ENCODE peak calls at places on chromosomes 1 and 21, in six cellular contexts. V, Z, A, C, H and F are unnamed samples.

GRCh38 chr1:5745776-5746610 is 246.2 kb downstream of the NPHP4 start:
- DNase-seq in H (peak), Z (peak), V (peak), C (peak), A (peak), F (peak)

GRCh38 chr1:65357291-65357960 is 48.1 kb downstream of the DNAJC6 start:
- DNase-seq in C (peak), H (no peak), Z (no peak), A (no peak), V (no peak), F (no peak)

GRCh38 chr21:34630536-34631143 is 15.7 kb upstream of the RCAN1 start:
- DNase-seq in V (no peak), A (no peak), C (peak), Z (peak), H (peak), F (peak)

GRCh38 chr1:21914468-21914867 is 22.6 kb downstream of the HSPG2 start:
- DNase-seq in V (no peak), A (no peak), C (no peak), H (no peak), Z (no peak), F (no peak)

GRCh38 chr1:75502776-75503175 is 108.1 kb downstream of the SLC44A5 start:
- DNase-seq in H (peak), A (no peak), C (no peak), V (no peak), Z (no peak), F (no peak)

GRCh38 chr1:158196461-158196860 is 15.8 kb downstream of the CD1D start:
- DNase-seq in Z (no peak), A (no peak), H (no peak), V (no peak), C (no peak), F (no peak)

GRCh38 chr1:111615874-111616715 is 3.5 kb upstream of the RAP1A start:
- DNase-seq in V (no peak), Z (no peak), A (no peak), H (no peak), C (no peak), F (no peak)

GRCh38 chr1:3671371-3672180 is 19.3 kb downstream of the TP73 start:
- DNase-seq in C (no peak), V (peak), H (no peak), A (peak), Z (no peak), F (no peak)

GRCh38 chr1:42013881-42014470 is 95.3 kb upstream of the HIVEP3 start:
- DNase-seq in V (no peak), H (peak), Z (no peak), A (peak), C (peak), F (no peak)

GRCh38 chr1:5099558-5099957 is 445.1 kb downstream of the AJAP1 start:
- DNase-seq in H (no peak), Z (no peak), V (no peak), A (no peak), C (no peak), F (no peak)

GRCh38 chr1:21573971-21574458 is 64.8 kb downstream of the ALPL start:
- DNase-seq in Z (peak), C (peak), V (peak), H (peak), A (peak), F (peak)

GRCh38 chr1:76302711-76303347 is 228.3 kb downstream of the ST6GALNAC3 start:
- DNase-seq in C (peak), H (no peak), A (no peak), V (no peak), Z (no peak), F (no peak)

GRCh38 chr1:168372307-168372706 is 91.6 kb downstream of the TBX19 start:
- DNase-seq in A (no peak), C (no peak), V (no peak), H (no peak), Z (no peak), F (no peak)

GRCh38 chr1:206911064-206911663 is 10.6 kb downstream of the FCMR start:
- DNase-seq in V (no peak), H (peak), C (peak), A (no peak), Z (peak), F (peak)

GRCh38 chr1:67322442-67322841 is 14.8 kb downstream of the IL12RB2 start:
- DNase-seq in A (no peak), Z (no peak), C (no peak), V (no peak), H (no peak), F (no peak)

GRCh38 chr21:17796037-17796403 is 23.1 kb downstream of the C21orf91 start:
- DNase-seq in A (no peak), H (no peak), Z (no peak), C (no peak), V (no peak), F (no peak)

GRCh38 chr21:45980271-45980670 is 1.3 kb upstream of the COL6A1 start:
- DNase-seq in V (no peak), Z (no peak), C (no peak), A (no peak), H (no peak), F (no peak)

GRCh38 chr1:41580520-41581172 is 96.2 kb upstream of the EDN2 start:
- DNase-seq in Z (no peak), H (no peak), A (no peak), C (no peak), V (no peak), F (no peak)

GRCh38 chr21:17461014-17461413 is 51.8 kb upstream of the CXADR start:
- DNase-seq in C (peak), H (peak), V (no peak), Z (peak), A (peak), F (peak)

GRCh38 chr1:22822371-22822770 is 111.7 kb downstream of the EPHB2 start:
- DNase-seq in Z (no peak), A (no peak), V (no peak), H (no peak), C (no peak), F (no peak)

GRCh38 chr1:232944342-232944741 is 6.1 kb upstream of the NTPCR start:
- DNase-seq in A (no peak), Z (no peak), H (no peak), C (no peak), V (no peak), F (no peak)

GRCh38 chr1:8902765-8903164 is 24.3 kb upstream of the ENO1 start:
- DNase-seq in H (peak), Z (peak), A (no peak), C (peak), V (no peak), F (peak)

GRCh38 chr1:8155528-8156186 is 129.5 kb upstream of the ERRFI1 start:
- DNase-seq in C (peak), H (peak), V (no peak), A (no peak), Z (peak), F (peak)

GRCh38 chr21:26366781-26367180 is 196.2 kb upstream of the APP start:
- DNase-seq in H (no peak), Z (no peak), C (peak), A (no peak), V (no peak), F (peak)

GRCh38 chr1:226222686-226223085 is 778 bp upstream of the MIXL1 start:
- DNase-seq in C (no peak), Z (no peak), A (no peak), H (no peak), V (no peak), F (no peak)

GRCh38 chr1:93338426-93338825 is 7.3 kb upstream of the DR1 start:
- DNase-seq in H (peak), Z (peak), A (no peak), V (no peak), C (peak), F (peak)

GRCh38 chr1:108617008-108617723 is 43.7 kb downstream of the HENMT1 start:
- DNase-seq in A (no peak), C (no peak), H (no peak), Z (no peak), V (no peak), F (no peak)

GRCh38 chr1:84569216-84569615 is 5.0 kb downstream of the CTBS start:
- DNase-seq in V (no peak), C (no peak), A (no peak), Z (no peak), H (no peak), F (no peak)

GRCh38 chr1:171898956-171899355 is 57.7 kb downstream of the DNM3 start:
- DNase-seq in A (no peak), C (no peak), V (no peak), Z (no peak), H (peak), F (no peak)

GRCh38 chr1:91569411-91570104 is 68.9 kb downstream of the CDC7 start:
- DNase-seq in H (peak), V (no peak), C (peak), Z (peak), A (peak), F (peak)

GRCh38 chr1:166840309-166841302 is 1.3 kb downstream of the POGK start:
- DNase-seq in C (peak), A (no peak), H (peak), V (no peak), Z (no peak), F (no peak)

GRCh38 chr1:67013573-67013972 is 40.4 kb downstream of the SLC35D1 start:
- DNase-seq in H (peak), V (no peak), C (peak), Z (no peak), A (no peak), F (peak)

GRCh38 chr1:42692461-42692860 is 10.2 kb downstream of the YBX1 start:
- DNase-seq in C (no peak), V (no peak), Z (no peak), A (no peak), H (no peak), F (no peak)

GRCh38 chr1:89085781-89086180 is 20.8 kb upstream of the GBP1 start:
- DNase-seq in H (peak), C (peak), V (no peak), Z (no peak), A (no peak), F (no peak)

GRCh38 chr1:33025180-33025569 is 11.5 kb downstream of the AK2 start:
- DNase-seq in A (no peak), Z (no peak), H (no peak), C (no peak), V (no peak), F (no peak)

GRCh38 chr1:212930986-212931678 is 19.2 kb upstream of the VASH2 start:
- DNase-seq in A (no peak), V (no peak), H (no peak), C (no peak), Z (peak), F (no peak)

GRCh38 chr21:33943293-33943692 is 27.7 kb upstream of the ATP5PO start:
- DNase-seq in V (no peak), A (no peak), C (no peak), H (no peak), Z (no peak), F (no peak)

GRCh38 chr1:184930232-184930631 is 44.1 kb downstream of the NIBAN1 start:
- DNase-seq in V (no peak), A (no peak), H (peak), C (no peak), Z (no peak), F (no peak)

GRCh38 chr1:181514298-181515290 is 31.3 kb downstream of the CACNA1E start:
- DNase-seq in A (no peak), H (no peak), C (no peak), V (no peak), Z (no peak), F (no peak)

GRCh38 chr1:11488966-11489625 is 10.1 kb downstream of the DISP3 start:
- DNase-seq in C (no peak), Z (no peak), V (no peak), A (no peak), H (no peak), F (no peak)

GRCh38 chr1:187928288-187928687 is 1099.5 kb downstream of the PLA2G4A start:
- DNase-seq in H (peak), Z (peak), A (no peak), V (no peak), C (no peak), F (peak)
- TF ChIP-seq CTCF in H (peak), Z (peak), A (no peak), V (no peak), C (no peak), F (peak)

GRCh38 chr1:2192031-2192995 is 2.3 kb downstream of the FAAP20 start:
- DNase-seq in A (peak), H (peak), V (no peak), Z (no peak), C (peak), F (peak)
- H3K4me3 ChIP-seq in A (no peak), H (no peak), V (no peak), Z (no peak), C (peak), F (no peak)

GRCh38 chr1:240322943-240323342 is 231.3 kb downstream of the FMN2 start:
- DNase-seq in C (no peak), A (no peak), Z (no peak), V (no peak), H (no peak), F (no peak)
- TF ChIP-seq CTCF in C (no peak), A (no peak), Z (no peak), V (no peak), H (no peak), F (no peak)

GRCh38 chr1:43806183-43806582 is 98.8 kb downstream of the ST3GAL3 start:
- DNase-seq in Z (no peak), H (no peak), C (no peak), V (no peak), A (no peak), F (no peak)
- H3K4me3 ChIP-seq in Z (no peak), H (no peak), C (no peak), V (no peak), A (no peak), F (no peak)

GRCh38 chr1:17369466-17369865 is 2.5 kb upstream of the PADI6 start:
- DNase-seq in V (no peak), C (peak), Z (no peak), A (no peak), H (peak), F (peak)

GRCh38 chr1:17371896-17372295 is at the start of gene PADI6:
- DNase-seq in Z (no peak), A (no peak), H (no peak), C (no peak), V (no peak), F (no peak)

GRCh38 chr1:17375651-17376050 is 3.7 kb downstream of the PADI6 start:
- DNase-seq in V (no peak), C (no peak), Z (no peak), H (no peak), A (no peak), F (no peak)

GRCh38 chr1:17372955-17373354 is 959 bp downstream of the PADI6 start:
- DNase-seq in V (no peak), A (no peak), Z (no peak), H (no peak), C (no peak), F (no peak)

GRCh38 chr1:17370618-17371017 is 1.4 kb upstream of the PADI6 start:
- DNase-seq in A (no peak), Z (peak), H (no peak), V (no peak), C (no peak), F (no peak)
- TF ChIP-seq CTCF in A (no peak), Z (peak), H (peak), V (no peak), C (no peak), F (no peak)

GRCh38 chr1:221728037-221728505 is 13.8 kb downstream of the DUSP10 start:
- DNase-seq in H (no peak), Z (no peak), C (no peak), V (no peak), A (no peak), F (no peak)

GRCh38 chr1:221725683-221726330 is 16.1 kb downstream of the DUSP10 start:
- DNase-seq in H (peak), V (no peak), C (peak), A (no peak), Z (no peak), F (peak)

GRCh38 chr1:221724931-221725605 is 16.8 kb downstream of the DUSP10 start:
- DNase-seq in V (no peak), Z (no peak), C (peak), H (peak), A (no peak), F (peak)

GRCh38 chr1:221727146-221728036 is 14.5 kb downstream of the DUSP10 start:
- DNase-seq in C (no peak), H (no peak), A (no peak), Z (no peak), V (no peak), F (no peak)

DNA sequence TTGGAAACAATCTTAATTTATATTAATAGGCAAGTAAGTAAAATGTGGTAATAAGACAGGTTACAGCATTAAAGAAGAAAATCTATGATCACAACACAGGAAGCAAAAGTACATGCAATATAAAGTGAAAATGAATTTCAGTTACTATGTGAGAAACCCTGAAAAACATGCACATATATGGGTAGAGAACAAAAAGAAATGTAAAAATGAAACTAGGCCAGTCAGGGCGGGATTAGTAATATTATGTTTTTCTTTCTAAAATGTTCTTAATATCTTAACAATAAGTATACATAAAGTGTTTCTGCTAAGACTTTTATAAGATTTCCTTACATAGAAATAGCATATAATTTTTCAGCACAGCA is 15.6 kb downstream of the DUSP10 start:
- DNase-seq in C (no peak), V (no peak), H (no peak), A (no peak), Z (no peak), F (no peak)
- H3K4me3 ChIP-seq in C (no peak), V (no peak), H (no peak), A (no peak), Z (no peak), F (no peak)

GRCh38 chr1:14606632-14607031 is 8.1 kb downstream of the KAZN start:
- DNase-seq in Z (no peak), V (no peak), C (no peak), H (no peak), A (no peak), F (no peak)
- TF ChIP-seq CTCF in Z (no peak), V (no peak), C (peak), H (no peak), A (no peak), F (peak)

DNA sequence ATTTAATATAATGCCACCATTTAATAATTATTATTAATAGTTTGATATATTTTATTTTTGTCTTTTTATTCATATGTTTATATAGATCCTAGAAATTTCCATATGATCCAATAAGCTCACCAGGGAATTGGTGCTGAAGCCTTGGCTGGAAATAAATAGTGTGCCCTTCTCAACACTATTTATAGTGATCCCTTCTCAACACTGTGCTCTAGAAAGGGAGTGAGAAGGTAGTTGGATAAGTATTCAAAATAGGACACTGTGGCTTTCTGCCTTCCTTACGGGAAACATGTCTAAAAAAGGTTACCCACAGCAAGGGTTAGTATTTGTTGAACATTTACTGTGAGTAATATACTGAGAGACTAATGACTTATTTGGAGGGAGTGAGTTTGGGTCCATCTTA is 496.1 kb downstream of the NEGR1 start:
- DNase-seq in V (no peak), A (no peak), H (no peak), Z (no peak), C (no peak), F (no peak)
- H3K4me3 ChIP-seq in V (no peak), A (no peak), H (no peak), Z (no peak), C (no peak), F (no peak)

GRCh38 chr1:150484861-150485260 is 2.4 kb upstream of the TARS2 start:
- DNase-seq in Z (peak), A (no peak), H (peak), C (peak), V (no peak), F (peak)
- TF ChIP-seq CTCF in Z (peak), A (no peak), H (peak), C (peak), V (no peak), F (peak)